ENCODE peak calls at places on chromosome 3, in six cellular contexts. One of them, this sample, is unnamed.

GRCh38 chr3:129560931-129561594 is 18.1 kb downstream of the H1-8 start:
- DNase-seq in CD8-positive, alpha-beta memory T cell: no peak
- DNase-seq in A549: no peak
- DNase-seq in adrenal gland: peak
- DNase-seq in gastrocnemius medialis: no peak
- DNase-seq in osteoblast: peak
- DNase-seq in this sample: peak

GRCh38 chr3:191131305-191131704 is 67.7 kb upstream of the OSTN start:
- DNase-seq in CD8-positive, alpha-beta memory T cell: no peak
- DNase-seq in A549: no peak
- DNase-seq in adrenal gland: no peak
- DNase-seq in gastrocnemius medialis: no peak
- DNase-seq in osteoblast: no peak
- DNase-seq in this sample: no peak

GRCh38 chr3:142940000-142940399 is 23.5 kb downstream of the PAQR9 start:
- DNase-seq in CD8-positive, alpha-beta memory T cell: no peak
- DNase-seq in A549: no peak
- DNase-seq in adrenal gland: no peak
- DNase-seq in gastrocnemius medialis: no peak
- DNase-seq in osteoblast: peak
- DNase-seq in this sample: no peak

GRCh38 chr3:71998995-71999673 is 214.2 kb upstream of the PROK2 start:
- DNase-seq in CD8-positive, alpha-beta memory T cell: no peak
- DNase-seq in A549: no peak
- DNase-seq in adrenal gland: no peak
- DNase-seq in gastrocnemius medialis: no peak
- DNase-seq in osteoblast: peak
- DNase-seq in this sample: no peak

GRCh38 chr3:175749981-175750380 is 890.8 kb downstream of the NAALADL2 start:
- DNase-seq in CD8-positive, alpha-beta memory T cell: no peak
- DNase-seq in A549: no peak
- DNase-seq in adrenal gland: no peak
- DNase-seq in gastrocnemius medialis: no peak
- DNase-seq in osteoblast: no peak
- DNase-seq in this sample: no peak

GRCh38 chr3:127750226-127751031 is 71.9 kb downstream of the MGLL start:
- DNase-seq in CD8-positive, alpha-beta memory T cell: no peak
- DNase-seq in A549: no peak
- DNase-seq in adrenal gland: no peak
- DNase-seq in gastrocnemius medialis: no peak
- DNase-seq in osteoblast: peak
- DNase-seq in this sample: no peak

GRCh38 chr3:61141697-61142096 is 109.6 kb downstream of the FHIT start:
- DNase-seq in CD8-positive, alpha-beta memory T cell: no peak
- DNase-seq in A549: no peak
- DNase-seq in adrenal gland: no peak
- DNase-seq in gastrocnemius medialis: no peak
- DNase-seq in osteoblast: no peak
- DNase-seq in this sample: no peak

GRCh38 chr3:75294124-75294523 is 370.0 kb upstream of the FRG2C start:
- DNase-seq in CD8-positive, alpha-beta memory T cell: no peak
- DNase-seq in A549: peak
- DNase-seq in adrenal gland: peak
- DNase-seq in gastrocnemius medialis: no peak
- DNase-seq in osteoblast: peak
- DNase-seq in this sample: peak

GRCh38 chr3:155102329-155102728 is 22.2 kb downstream of the MME start:
- DNase-seq in CD8-positive, alpha-beta memory T cell: no peak
- DNase-seq in A549: no peak
- DNase-seq in adrenal gland: no peak
- DNase-seq in gastrocnemius medialis: no peak
- DNase-seq in osteoblast: no peak
- DNase-seq in this sample: no peak

GRCh38 chr3:88142094-88142624 is 7.6 kb upstream of the C3orf38 start:
- DNase-seq in CD8-positive, alpha-beta memory T cell: no peak
- DNase-seq in A549: no peak
- DNase-seq in adrenal gland: no peak
- DNase-seq in gastrocnemius medialis: no peak
- DNase-seq in osteoblast: peak
- DNase-seq in this sample: no peak

GRCh38 chr3:161148832-161149475 is 43.8 kb upstream of the B3GALNT1 start:
- DNase-seq in CD8-positive, alpha-beta memory T cell: no peak
- DNase-seq in A549: no peak
- DNase-seq in adrenal gland: no peak
- DNase-seq in gastrocnemius medialis: no peak
- DNase-seq in osteoblast: no peak
- DNase-seq in this sample: no peak

GRCh38 chr3:21392521-21392920 is 358.5 kb downstream of the ZNF385D start:
- DNase-seq in CD8-positive, alpha-beta memory T cell: no peak
- DNase-seq in A549: no peak
- DNase-seq in adrenal gland: no peak
- DNase-seq in gastrocnemius medialis: no peak
- DNase-seq in osteoblast: peak
- DNase-seq in this sample: no peak

GRCh38 chr3:148646126-148646660 is 51.5 kb upstream of the AGTR1 start:
- DNase-seq in CD8-positive, alpha-beta memory T cell: no peak
- DNase-seq in A549: no peak
- DNase-seq in adrenal gland: no peak
- DNase-seq in gastrocnemius medialis: no peak
- DNase-seq in osteoblast: no peak
- DNase-seq in this sample: no peak

GRCh38 chr3:117512975-117513374 is 803.4 kb downstream of the TUSC7 start:
- DNase-seq in CD8-positive, alpha-beta memory T cell: no peak
- DNase-seq in A549: no peak
- DNase-seq in adrenal gland: no peak
- DNase-seq in gastrocnemius medialis: no peak
- DNase-seq in osteoblast: no peak
- DNase-seq in this sample: no peak

GRCh38 chr3:52225452-52226228 is at the start of gene TLR9:
- DNase-seq in CD8-positive, alpha-beta memory T cell: no peak
- DNase-seq in A549: no peak
- DNase-seq in adrenal gland: no peak
- DNase-seq in gastrocnemius medialis: no peak
- DNase-seq in osteoblast: peak
- DNase-seq in this sample: no peak

GRCh38 chr3:134348524-134348923 is 25.7 kb downstream of the AMOTL2 start:
- DNase-seq in CD8-positive, alpha-beta memory T cell: no peak
- DNase-seq in A549: no peak
- DNase-seq in adrenal gland: peak
- DNase-seq in gastrocnemius medialis: peak
- DNase-seq in osteoblast: peak
- DNase-seq in this sample: peak

GRCh38 chr3:61595826-61596225 is 34.5 kb downstream of the PTPRG start:
- DNase-seq in CD8-positive, alpha-beta memory T cell: no peak
- DNase-seq in A549: no peak
- DNase-seq in adrenal gland: no peak
- DNase-seq in gastrocnemius medialis: no peak
- DNase-seq in osteoblast: no peak
- DNase-seq in this sample: no peak

GRCh38 chr3:197006860-197007259 is 22.8 kb downstream of the MELTF start:
- DNase-seq in CD8-positive, alpha-beta memory T cell: no peak
- DNase-seq in A549: no peak
- DNase-seq in adrenal gland: no peak
- DNase-seq in gastrocnemius medialis: no peak
- DNase-seq in osteoblast: peak
- DNase-seq in this sample: no peak

GRCh38 chr3:31077021-31077601 is 182.7 kb upstream of the GADL1 start:
- DNase-seq in CD8-positive, alpha-beta memory T cell: no peak
- DNase-seq in A549: peak
- DNase-seq in adrenal gland: peak
- DNase-seq in gastrocnemius medialis: no peak
- DNase-seq in osteoblast: peak
- DNase-seq in this sample: no peak

GRCh38 chr3:130896101-130896500 is 2.2 kb downstream of the ATP2C1 start:
- DNase-seq in CD8-positive, alpha-beta memory T cell: no peak
- DNase-seq in A549: no peak
- DNase-seq in adrenal gland: no peak
- DNase-seq in gastrocnemius medialis: no peak
- DNase-seq in osteoblast: no peak
- DNase-seq in this sample: no peak

GRCh38 chr3:32841875-32842505 is 24.2 kb downstream of the TRIM71 start:
- DNase-seq in CD8-positive, alpha-beta memory T cell: no peak
- DNase-seq in A549: no peak
- DNase-seq in adrenal gland: no peak
- DNase-seq in gastrocnemius medialis: no peak
- DNase-seq in osteoblast: peak
- DNase-seq in this sample: no peak

GRCh38 chr3:145145461-145145860 is 1015.5 kb downstream of the PLOD2 start:
- DNase-seq in CD8-positive, alpha-beta memory T cell: no peak
- DNase-seq in A549: no peak
- DNase-seq in adrenal gland: no peak
- DNase-seq in gastrocnemius medialis: no peak
- DNase-seq in osteoblast: no peak
- DNase-seq in this sample: no peak

GRCh38 chr3:16761576-16761975 is 123.2 kb upstream of the PLCL2 start:
- DNase-seq in CD8-positive, alpha-beta memory T cell: no peak
- DNase-seq in A549: no peak
- DNase-seq in adrenal gland: no peak
- DNase-seq in gastrocnemius medialis: no peak
- DNase-seq in osteoblast: peak
- DNase-seq in this sample: no peak

DNA sequence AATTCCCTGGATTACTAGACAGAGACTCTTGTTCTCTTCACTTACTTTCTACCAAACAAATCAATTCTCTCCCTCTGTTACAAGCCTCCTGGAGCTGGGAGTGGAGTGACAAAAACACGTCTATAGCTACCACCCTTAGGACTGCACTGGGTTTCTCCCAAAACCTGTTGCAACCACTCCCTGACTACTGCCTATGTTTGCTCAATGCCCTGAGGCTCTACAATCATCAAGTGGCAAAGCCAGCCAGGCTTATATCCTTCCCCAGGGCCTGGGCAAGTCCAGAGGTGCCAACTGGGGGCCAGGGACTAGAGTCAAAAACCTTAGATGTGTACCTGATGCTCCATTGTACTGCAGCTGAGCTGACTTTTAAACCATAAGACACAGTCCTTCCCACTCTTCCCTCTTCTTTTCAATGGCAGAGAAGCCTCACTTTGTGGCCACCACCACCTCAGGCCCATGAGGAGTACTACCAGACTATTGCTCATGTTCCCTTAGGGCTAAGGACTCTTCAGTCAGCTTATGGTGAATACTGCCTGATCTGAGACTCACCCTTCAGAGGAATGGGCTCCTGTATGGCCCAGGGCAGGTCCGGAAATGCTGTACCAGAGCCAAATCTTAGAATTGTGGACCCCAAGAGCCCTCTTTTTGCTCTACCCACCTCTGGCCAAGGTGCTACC is 125.4 kb upstream of the PLCL2 start:
- DNase-seq in CD8-positive, alpha-beta memory T cell: no peak
- DNase-seq in A549: no peak
- DNase-seq in adrenal gland: no peak
- DNase-seq in gastrocnemius medialis: no peak
- DNase-seq in osteoblast: no peak
- DNase-seq in this sample: no peak
- H3K4me3 ChIP-seq in CD8-positive, alpha-beta memory T cell: no peak
- H3K4me3 ChIP-seq in A549: no peak
- H3K4me3 ChIP-seq in adrenal gland: no peak
- H3K4me3 ChIP-seq in gastrocnemius medialis: no peak
- H3K4me3 ChIP-seq in osteoblast: no peak
- H3K4me3 ChIP-seq in this sample: no peak

GRCh38 chr3:38027466-38028465 is 1.7 kb downstream of the PLCD1 start:
- DNase-seq in CD8-positive, alpha-beta memory T cell: no peak
- DNase-seq in A549: no peak
- DNase-seq in adrenal gland: no peak
- DNase-seq in gastrocnemius medialis: no peak
- DNase-seq in osteoblast: peak
- DNase-seq in this sample: no peak
- H3K4me3 ChIP-seq in CD8-positive, alpha-beta memory T cell: no peak
- H3K4me3 ChIP-seq in A549: no peak
- H3K4me3 ChIP-seq in adrenal gland: no peak
- H3K4me3 ChIP-seq in gastrocnemius medialis: no peak
- H3K4me3 ChIP-seq in osteoblast: peak
- H3K4me3 ChIP-seq in this sample: no peak

DNA sequence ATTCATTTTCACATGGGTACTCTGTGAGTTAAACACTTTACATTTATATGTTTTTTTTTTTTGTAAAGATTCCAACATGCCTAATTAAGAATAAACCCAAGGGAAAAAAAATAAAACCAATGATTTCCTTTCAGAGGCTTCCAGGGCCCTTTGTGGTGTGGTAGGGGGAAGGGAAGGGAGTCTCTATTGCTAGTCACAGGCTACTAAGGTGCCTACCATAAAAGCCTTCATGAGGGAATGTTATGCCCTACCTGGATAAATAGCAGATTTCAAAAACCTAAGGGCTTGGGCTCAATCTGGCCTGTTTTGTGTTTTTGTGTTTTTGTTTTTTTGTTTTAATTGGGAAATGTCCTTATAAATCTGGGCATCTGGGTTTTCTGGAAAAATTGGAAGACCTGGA is 38.9 kb upstream of the SSR3 start:
- DNase-seq in CD8-positive, alpha-beta memory T cell: no peak
- DNase-seq in A549: no peak
- DNase-seq in adrenal gland: no peak
- DNase-seq in gastrocnemius medialis: no peak
- DNase-seq in osteoblast: no peak
- DNase-seq in this sample: no peak
- H3K4me3 ChIP-seq in CD8-positive, alpha-beta memory T cell: no peak
- H3K4me3 ChIP-seq in A549: no peak
- H3K4me3 ChIP-seq in adrenal gland: no peak
- H3K4me3 ChIP-seq in gastrocnemius medialis: peak
- H3K4me3 ChIP-seq in osteoblast: no peak
- H3K4me3 ChIP-seq in this sample: no peak

GRCh38 chr3:124051636-124052035 is 59.7 kb upstream of the ROPN1 start:
- DNase-seq in CD8-positive, alpha-beta memory T cell: no peak
- DNase-seq in A549: no peak
- DNase-seq in adrenal gland: no peak
- DNase-seq in gastrocnemius medialis: no peak
- DNase-seq in osteoblast: peak
- DNase-seq in this sample: no peak

GRCh38 chr3:124063168-124063909 is 71.4 kb upstream of the ROPN1 start:
- DNase-seq in CD8-positive, alpha-beta memory T cell: no peak
- DNase-seq in A549: no peak
- DNase-seq in adrenal gland: peak
- DNase-seq in gastrocnemius medialis: no peak
- DNase-seq in osteoblast: no peak
- DNase-seq in this sample: no peak

GRCh38 chr3:124053871-124054270 is 61.9 kb upstream of the ROPN1 start:
- DNase-seq in CD8-positive, alpha-beta memory T cell: no peak
- DNase-seq in A549: no peak
- DNase-seq in adrenal gland: no peak
- DNase-seq in gastrocnemius medialis: no peak
- DNase-seq in osteoblast: no peak
- DNase-seq in this sample: no peak

GRCh38 chr3:124059580-124059979 is 67.7 kb upstream of the ROPN1 start:
- DNase-seq in CD8-positive, alpha-beta memory T cell: no peak
- DNase-seq in A549: no peak
- DNase-seq in adrenal gland: no peak
- DNase-seq in gastrocnemius medialis: no peak
- DNase-seq in osteoblast: peak
- DNase-seq in this sample: no peak

DNA sequence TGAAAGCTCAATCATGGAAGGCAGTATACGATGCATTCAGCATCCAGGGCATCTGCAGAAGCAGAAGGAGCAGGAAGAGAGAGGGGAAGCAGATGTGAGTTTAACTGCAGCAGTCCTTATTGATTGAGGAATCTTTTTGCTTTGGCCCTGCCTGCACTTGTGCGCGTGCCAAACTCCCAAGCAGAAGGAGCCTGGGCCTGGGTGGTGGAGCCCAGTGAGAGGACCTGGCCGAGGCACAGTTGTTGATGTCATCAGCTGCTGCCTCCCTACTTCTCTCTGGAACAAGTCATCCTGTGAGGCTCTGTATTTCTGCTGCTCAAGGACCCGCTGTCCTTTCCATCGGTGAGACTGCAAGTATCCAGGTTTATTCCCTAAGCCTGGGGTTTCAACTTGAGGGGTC is 65.5 kb upstream of the ROPN1 start:
- DNase-seq in CD8-positive, alpha-beta memory T cell: no peak
- DNase-seq in A549: no peak
- DNase-seq in adrenal gland: no peak
- DNase-seq in gastrocnemius medialis: no peak
- DNase-seq in osteoblast: no peak
- DNase-seq in this sample: no peak
- H3K4me3 ChIP-seq in CD8-positive, alpha-beta memory T cell: no peak
- H3K4me3 ChIP-seq in A549: no peak
- H3K4me3 ChIP-seq in adrenal gland: no peak
- H3K4me3 ChIP-seq in gastrocnemius medialis: no peak
- H3K4me3 ChIP-seq in osteoblast: no peak
- H3K4me3 ChIP-seq in this sample: no peak